ENCODE peak calls at places on chromosomes 13 and 19, in five cellular contexts. A is kidney, B is choroid plexus epithelial cell, H is neural progenitor cell, R is neuronal stem cell. U is an unnamed sample.

GRCh38 chr13:31322025-31322424 is 122.2 kb downstream of the B3GLCT start:
- DNase-seq in A (no peak), R (no peak), H (no peak), B (peak; percentile 90), U (peak; percentile 85)

GRCh38 chr13:40148103-40148502 is 492.6 kb downstream of the COG6 start:
- DNase-seq in H (no peak), R (no peak), A (no peak), B (peak; percentile 48), U (no peak)

GRCh38 chr13:55160911-55161310 is 1979.8 kb upstream of the PRR20A start:
- DNase-seq in H (no peak), R (no peak), B (no peak), A (no peak), U (no peak)

GRCh38 chr13:41854758-41855157 is 106.2 kb downstream of the VWA8 start:
- DNase-seq in H (no peak), B (peak; percentile 30), R (no peak), A (no peak), U (no peak)

GRCh38 chr13:33194820-33195692 is 90.5 kb downstream of the STARD13 start:
- DNase-seq in A (no peak), R (no peak), H (no peak), B (peak; percentile 99), U (no peak)

GRCh38 chr19:52749780-52750179 is 14.9 kb upstream of the ZNF611 start:
- DNase-seq in A (no peak), R (no peak), H (no peak), B (no peak), U (no peak)

GRCh38 chr13:107296804-107297203 is 728.9 kb upstream of the ARGLU1 start:
- DNase-seq in B (peak; percentile 67), A (no peak), H (no peak), R (no peak), U (peak; percentile 62)

GRCh38 chr13:113034451-113035208 is 65.6 kb downstream of the MCF2L start:
- DNase-seq in H (peak; percentile 61), B (peak; percentile 70), R (peak; percentile 33), A (peak; percentile 68), U (peak; percentile 17)

GRCh38 chr13:48580185-48580803 is 47.4 kb upstream of the RCBTB2 start:
- DNase-seq in B (peak; percentile 78), R (peak; percentile 52), H (peak; percentile 74), A (no peak), U (peak; percentile 70)

GRCh38 chr19:2323707-2324106 is 4.7 kb downstream of the LSM7 start:
- DNase-seq in H (no peak), R (no peak), B (no peak), A (no peak), U (no peak)

GRCh38 chr13:106348032-106348431 is 187.4 kb downstream of the EFNB2 start:
- DNase-seq in H (peak; percentile 33), A (no peak), R (peak; percentile 58), B (peak; percentile 77), U (peak; percentile 85)

GRCh38 chr13:18921063-18921462 is 260.6 kb downstream of the TUBA3C start:
- DNase-seq in R (no peak), A (no peak), B (no peak), H (no peak), U (no peak)

GRCh38 chr13:43799191-43799590 is 12.4 kb upstream of the ENOX1 start:
- DNase-seq in R (no peak), B (no peak), A (no peak), H (no peak), U (peak; percentile 81)

GRCh38 chr13:39322836-39323585 is 280.0 kb downstream of the LHFPL6 start:
- DNase-seq in B (no peak), H (peak; percentile 14), R (no peak), A (no peak), U (no peak)

GRCh38 chr19:6238256-6238642 is 41.5 kb downstream of the MLLT1 start:
- DNase-seq in H (no peak), A (no peak), B (peak; percentile 55), R (no peak), U (no peak)

GRCh38 chr19:17178291-17178690 is 36.9 kb upstream of the USE1 start:
- DNase-seq in B (no peak), R (no peak), A (no peak), H (no peak), U (no peak)

GRCh38 chr19:927044-927706 is 1.3 kb downstream of the ARID3A start:
- DNase-seq in R (no peak), B (peak; percentile 64), H (peak; percentile 78), A (peak; percentile 91), U (no peak)

GRCh38 chr13:41222259-41222852 is 28.0 kb upstream of the KBTBD7 start:
- DNase-seq in R (peak; percentile 17), H (peak; percentile 61), A (no peak), B (peak; percentile 76), U (peak; percentile 76)

GRCh38 chr13:51714663-51715168 is 89.2 kb downstream of the DHRS12 start:
- DNase-seq in A (no peak), H (no peak), R (no peak), B (peak; percentile 65), U (peak; percentile 94)

GRCh38 chr13:38763446-38764381 is 76.8 kb downstream of the FREM2 start:
- DNase-seq in H (peak; percentile 81), B (peak; percentile 66), A (no peak), R (peak; percentile 61), U (peak; percentile 55)

GRCh38 chr13:94660695-94661324 is 51.5 kb downstream of the SOX21 start:
- DNase-seq in H (peak; percentile 47), B (peak; percentile 54), R (no peak), A (no peak), U (peak; percentile 22)

GRCh38 chr13:60226507-60226906 is 62.8 kb upstream of the DIAPH3 start:
- DNase-seq in H (peak; percentile 69), A (no peak), B (peak; percentile 68), R (peak; percentile 9), U (peak; percentile 56)

GRCh38 chr13:22114630-22115311 is 443.9 kb downstream of the FGF9 start:
- DNase-seq in H (no peak), R (no peak), B (no peak), A (no peak), U (no peak)

GRCh38 chr19:4517451-4518057 is 732 bp downstream of the PLIN4 start:
- DNase-seq in A (no peak), H (no peak), R (no peak), B (no peak), U (no peak)
- H3K4me3 ChIP-seq in A (no peak overlapping the region), H (no peak overlapping the region), R (no peak overlapping the region), B (no peak overlapping the region), U (no peak overlapping the region)

GRCh38 chr19:48470856-48471255 is 1.7 kb downstream of the CYTH2 start:
- DNase-seq in A (no peak), R (no peak), B (no peak), H (no peak), U (no peak)

GRCh38 chr19:48466571-48467325 is 2.4 kb upstream of the CYTH2 start:
- DNase-seq in H (no peak), B (peak; percentile 52), R (no peak), A (no peak), U (peak; percentile 60)

GRCh38 chr19:48470281-48470680 is 1.1 kb downstream of the CYTH2 start:
- DNase-seq in B (no peak), H (no peak), A (no peak), R (no peak), U (no peak)

GRCh38 chr19:48469056-48469881 is at the start of gene CYTH2:
- DNase-seq in A (peak; percentile 100), H (peak; percentile 100), B (peak; percentile 100), R (peak; percentile 100), U (peak; percentile 89)

DNA sequence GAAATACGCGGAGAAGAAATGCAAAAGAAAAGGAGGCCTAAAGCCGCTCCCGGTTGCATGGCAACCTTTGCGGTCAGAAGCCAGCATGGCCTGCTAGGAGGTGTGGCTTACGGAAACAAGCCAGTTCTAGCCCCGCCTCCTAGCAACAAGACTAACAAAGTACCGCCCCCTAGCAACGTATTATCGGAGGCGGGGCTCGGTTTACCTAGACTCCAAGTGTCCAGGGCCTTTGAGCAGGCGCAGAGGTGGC is 438 bp upstream of the CYTH2 start:
- DNase-seq in R (no peak), A (no peak), H (no peak), B (no peak), U (peak; percentile 100)
- H3K4me3 ChIP-seq in R (no peak overlapping the region), A (peak overlapping the region; percentile 72), H (peak overlapping the region; percentile 35), B (peak overlapping the region; percentile 32), U (peak overlapping the region; percentile 45)

GRCh38 chr19:9144920-9145319 is 4.7 kb downstream of the ZNF317 start:
- DNase-seq in R (no peak), B (peak; percentile 17), A (no peak), H (no peak), U (no peak)
- H3K4me3 ChIP-seq in R (no peak overlapping the region), B (no peak overlapping the region), A (no peak overlapping the region), H (no peak overlapping the region), U (no peak overlapping the region)

GRCh38 chr19:43783636-43784035 is 2.9 kb upstream of the KCNN4 start:
- DNase-seq in B (no peak), H (no peak), R (no peak), A (no peak), U (no peak)
- H3K4me3 ChIP-seq in B (no peak overlapping the region), H (no peak overlapping the region), R (no peak overlapping the region), A (no peak overlapping the region), U (no peak overlapping the region)

DNA sequence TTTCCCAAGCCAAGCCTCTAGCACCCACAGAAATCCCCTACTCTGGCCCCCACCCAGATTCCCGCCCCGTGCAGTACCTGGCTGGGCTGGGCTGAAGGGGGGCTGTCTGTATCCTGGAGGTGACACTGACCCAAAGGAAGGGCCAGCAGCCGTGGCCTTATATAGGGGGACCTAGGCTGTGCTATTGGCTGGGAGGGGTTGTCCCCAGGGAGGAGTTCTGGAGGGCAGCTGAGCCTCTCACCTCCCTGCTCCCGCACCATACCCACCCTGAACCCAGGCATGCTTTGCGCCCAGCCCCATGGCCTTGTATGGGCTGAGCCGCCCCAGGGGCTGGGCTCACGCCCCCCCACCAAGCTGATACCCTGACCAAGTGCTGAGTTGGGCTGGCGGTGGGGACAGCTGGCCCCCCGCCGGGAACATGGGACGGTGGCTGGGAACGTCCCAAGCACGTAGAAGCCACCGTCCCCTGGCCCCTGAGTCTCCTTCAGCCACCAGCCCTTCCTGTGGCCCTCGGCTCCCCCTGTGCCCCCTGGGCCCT is at the start of gene CKM:
- DNase-seq in H (no peak), B (no peak), A (no peak), R (no peak), U (no peak)
- H3K4me3 ChIP-seq in H (peak within 1 kb of the TSS; percentile 43), B (peak within 1 kb of the TSS; percentile 8), A (peak within 1 kb of the TSS; percentile 35), R (peak within 1 kb of the TSS; percentile 47), U (peak within 1 kb of the TSS; percentile 4)

DNA sequence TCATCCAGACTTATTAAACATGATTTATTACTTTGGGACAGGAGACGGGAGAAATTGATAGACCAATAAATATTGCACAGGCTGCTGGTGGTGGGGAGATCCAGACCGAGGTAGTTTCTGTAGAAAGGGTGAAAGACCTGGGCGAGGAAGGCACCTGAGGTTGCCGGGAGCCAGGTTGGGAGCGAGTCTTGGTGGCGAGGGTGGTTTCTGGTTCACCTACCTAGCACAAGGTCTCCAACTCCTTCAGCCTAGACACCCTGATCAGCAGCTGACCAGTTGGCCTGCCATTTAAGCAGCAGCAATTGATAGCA is 7.0 kb downstream of the EMP3 start:
- DNase-seq in H (no peak), B (no peak), A (no peak), R (no peak), U (no peak)
- H3K4me3 ChIP-seq in H (peak overlapping the region; percentile 49), B (peak overlapping the region; percentile 46), A (peak overlapping the region; percentile 60), R (no peak overlapping the region), U (peak overlapping the region; percentile 37)

U was measured in epithelial cell of esophagus.